ENCODE peak calls at places on chromosomes 3 and 15, in six cellular contexts. U, P, V, K, Q and Z are unnamed samples.
A peak's percentile ranks its signal among the peaks of the same experiment; 100 is the strongest.

GRCh38 chr3:108182339-108182738 is 39.9 kb downstream of the IFT57 start:
- DNase-seq in Q (no peak), U (no peak), P (no peak), V (no peak), K (no peak), Z (no peak)

GRCh38 chr3:11306815-11307589 is 34.8 kb downstream of the ATG7 start:
- DNase-seq in V (no peak), Q (peak; percentile 42), K (no peak), U (no peak), P (no peak), Z (no peak)

GRCh38 chr3:87350367-87351199 is 74.2 kb upstream of the POU1F1 start:
- DNase-seq in K (no peak), V (no peak), U (peak; percentile 9), P (peak; percentile 15), Q (peak; percentile 51), Z (no peak)

GRCh38 chr15:89576417-89576773 is 1.1 kb downstream of the TICRR start:
- DNase-seq in P (no peak), K (no peak), Q (no peak), U (no peak), V (no peak), Z (no peak)

GRCh38 chr15:58330836-58331561 is 100.8 kb upstream of the LIPC start:
- DNase-seq in Q (no peak), V (no peak), P (no peak), K (no peak), U (no peak), Z (no peak)

GRCh38 chr15:73538563-73539211 is 94.5 kb downstream of the NPTN start:
- DNase-seq in V (no peak), P (no peak), Q (no peak), K (no peak), U (no peak), Z (no peak)

GRCh38 chr3:128385080-128385832 is 81.4 kb downstream of the DNAJB8 start:
- DNase-seq in P (peak; percentile 11), Q (no peak), V (peak; percentile 77), U (no peak), K (peak; percentile 58), Z (peak; percentile 36)

GRCh38 chr3:123301331-123302184 is 99.8 kb downstream of the SEC22A start:
- DNase-seq in V (peak; percentile 56), P (no peak), K (no peak), U (no peak), Q (no peak), Z (no peak)

GRCh38 chr3:160616721-160617120 is 51.4 kb upstream of the KPNA4 start:
- DNase-seq in P (peak; percentile 23), K (no peak), Q (no peak), U (no peak), V (no peak), Z (no peak)

GRCh38 chr3:196039359-196039758 is 42.5 kb downstream of the TFRC start:
- DNase-seq in K (no peak), V (no peak), Q (no peak), P (no peak), U (no peak), Z (no peak)

GRCh38 chr3:63413523-63413922 is 135.4 kb downstream of the SYNPR start:
- DNase-seq in Q (no peak), U (no peak), P (no peak), K (no peak), V (no peak), Z (no peak)

GRCh38 chr15:51090753-51091152 is 4.0 kb downstream of the TNFAIP8L3 start:
- DNase-seq in Q (no peak), P (no peak), U (no peak), K (no peak), V (no peak), Z (no peak)

GRCh38 chr15:59333401-59334062 is 39.1 kb downstream of the MYO1E start:
- DNase-seq in Q (no peak), P (no peak), V (no peak), K (no peak), U (no peak), Z (no peak)

GRCh38 chr3:72163809-72164634 is 379.1 kb upstream of the PROK2 start:
- DNase-seq in P (no peak), Q (peak; percentile 96), U (no peak), K (no peak), V (no peak), Z (no peak)

GRCh38 chr15:44584162-44584749 is 47.3 kb downstream of the EIF3J start:
- DNase-seq in P (no peak), K (no peak), Q (peak; percentile 62), U (peak; percentile 41), V (peak; percentile 70), Z (no peak)

GRCh38 chr15:63323798-63324651 is 46.6 kb downstream of the APH1B start:
- DNase-seq in Q (no peak), V (no peak), U (no peak), P (no peak), K (no peak), Z (no peak)

GRCh38 chr3:59809750-59810444 is 760.1 kb upstream of the CFAP20DC start:
- DNase-seq in U (no peak), P (peak; percentile 55), K (no peak), V (no peak), Q (peak; percentile 13), Z (peak; percentile 12)

DNA sequence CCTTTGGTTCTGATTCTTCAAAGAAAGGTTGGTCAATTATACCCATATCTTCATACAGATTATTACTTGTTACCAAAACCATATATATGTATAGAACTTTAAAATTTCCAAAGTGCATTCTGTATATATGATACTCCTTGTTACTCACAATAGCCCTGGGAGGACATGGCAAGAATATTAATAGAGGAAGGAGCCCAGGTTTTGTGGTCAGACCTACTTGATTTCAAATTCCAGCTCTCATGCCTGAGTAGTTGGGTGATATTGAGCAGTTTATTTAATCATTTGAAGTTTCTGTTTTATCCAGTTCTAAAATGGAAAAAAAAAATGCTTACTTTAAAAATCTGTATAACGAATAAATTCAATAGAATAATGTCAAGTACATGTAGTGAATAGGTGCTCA is 2.5 kb downstream of the IL1RAP start:
- DNase-seq in Q (no peak), P (peak; percentile 16), U (no peak), K (no peak), V (no peak), Z (no peak)
- TF ChIP-seq CTCF in Q (no peak), P (no peak), U (no peak), K (no peak), V (no peak), Z (no peak)

DNA sequence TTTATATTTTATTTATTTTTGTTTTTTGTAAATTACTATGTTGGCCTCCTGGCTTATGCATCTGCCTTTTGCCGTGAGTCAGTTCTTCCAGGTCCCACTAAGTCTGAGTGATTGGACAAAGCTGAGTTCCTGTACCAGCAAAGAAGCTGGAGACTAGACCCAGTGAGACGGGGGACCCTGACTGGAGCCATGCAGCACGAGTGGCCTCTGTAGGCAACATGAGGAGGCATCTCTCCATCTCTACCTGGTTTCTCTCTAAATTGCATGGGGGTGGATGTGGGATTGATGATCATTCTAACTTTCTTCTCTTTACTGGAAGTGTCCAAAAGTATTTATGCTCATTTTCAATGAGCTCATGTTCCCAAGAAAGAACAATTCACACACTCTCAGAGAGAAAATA is 155.3 kb upstream of the MRPL3 start:
- DNase-seq in P (no peak), U (no peak), Q (no peak), K (no peak), V (no peak), Z (no peak)
- TF ChIP-seq CTCF in P (no peak), U (no peak), Q (no peak), K (no peak), V (no peak), Z (no peak)

GRCh38 chr3:191051037-191051436 is 148.0 kb upstream of the OSTN start:
- DNase-seq in P (peak; percentile 19), Q (peak; percentile 21), K (no peak), V (no peak), U (no peak), Z (no peak)
- TF ChIP-seq CTCF in P (peak; percentile 33), Q (peak; percentile 32), K (peak; percentile 48), V (peak; percentile 45), U (peak; percentile 79), Z (peak; percentile 28)

DNA sequence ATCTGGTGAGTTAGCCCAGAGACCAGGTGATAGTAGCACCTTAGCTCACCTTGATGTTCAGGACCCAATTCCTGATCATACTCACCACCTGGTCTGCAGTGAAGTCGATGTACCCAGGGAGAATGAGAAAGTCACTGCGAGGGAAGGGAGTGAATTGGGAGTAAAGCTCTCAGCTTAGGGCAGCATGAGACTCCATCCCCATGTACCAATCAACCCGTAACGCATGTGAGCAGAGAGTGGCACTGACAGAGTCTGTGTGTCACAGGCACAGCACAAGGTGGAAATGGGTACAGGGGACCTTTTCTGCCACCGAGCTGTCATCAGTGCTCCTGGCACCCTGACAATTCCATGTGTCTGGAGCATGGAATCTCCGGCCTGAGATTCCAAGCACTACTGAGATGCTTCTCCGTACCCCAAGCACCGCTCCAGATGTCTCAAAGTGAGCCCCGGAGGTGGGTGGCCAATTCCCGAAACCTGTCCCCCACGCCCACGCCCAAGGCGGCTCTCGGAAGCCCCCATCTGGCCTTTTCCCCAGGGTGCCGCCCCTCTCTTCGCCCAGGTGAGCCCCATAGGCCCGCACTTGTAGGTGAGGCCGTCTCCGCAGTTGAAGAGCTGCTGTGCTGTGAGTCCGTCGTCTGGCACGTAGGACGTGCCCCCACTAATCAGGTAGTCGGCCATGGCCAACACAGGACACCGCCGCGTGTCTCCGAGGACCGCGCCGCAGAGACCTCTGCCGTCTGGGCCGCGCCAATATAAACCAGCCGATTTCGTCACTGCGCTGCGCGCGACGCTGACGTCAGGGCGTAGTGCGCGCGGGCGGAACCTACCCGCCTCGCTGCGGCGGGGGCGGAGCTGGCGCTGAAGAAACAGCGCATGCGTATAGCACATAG is at the start of gene IMPDH2:
- DNase-seq in U (peak; percentile 93), K (peak; percentile 87), V (peak; percentile 97), P (peak; percentile 76), Q (peak; percentile 97), Z (peak; percentile 81)
- TF ChIP-seq CTCF in U (no peak), K (no peak), V (no peak), P (peak; percentile 8), Q (no peak), Z (peak; percentile 6)

GRCh38 chr3:39779511-39780230 is 29.7 kb upstream of the MYRIP start:
- DNase-seq in V (peak; percentile 59), Q (no peak), K (no peak), P (no peak), U (no peak), Z (no peak)
- TF ChIP-seq CTCF in V (no peak), Q (no peak), K (no peak), P (no peak), U (no peak), Z (no peak)

GRCh38 chr3:86245360-86245759 is 745.6 kb downstream of the VGLL3 start:
- DNase-seq in V (no peak), U (peak; percentile 4), P (no peak), Q (no peak), K (no peak), Z (no peak)
- TF ChIP-seq CTCF in V (no peak), U (peak; percentile 33), P (peak; percentile 39), Q (no peak), K (no peak), Z (no peak)

DNA sequence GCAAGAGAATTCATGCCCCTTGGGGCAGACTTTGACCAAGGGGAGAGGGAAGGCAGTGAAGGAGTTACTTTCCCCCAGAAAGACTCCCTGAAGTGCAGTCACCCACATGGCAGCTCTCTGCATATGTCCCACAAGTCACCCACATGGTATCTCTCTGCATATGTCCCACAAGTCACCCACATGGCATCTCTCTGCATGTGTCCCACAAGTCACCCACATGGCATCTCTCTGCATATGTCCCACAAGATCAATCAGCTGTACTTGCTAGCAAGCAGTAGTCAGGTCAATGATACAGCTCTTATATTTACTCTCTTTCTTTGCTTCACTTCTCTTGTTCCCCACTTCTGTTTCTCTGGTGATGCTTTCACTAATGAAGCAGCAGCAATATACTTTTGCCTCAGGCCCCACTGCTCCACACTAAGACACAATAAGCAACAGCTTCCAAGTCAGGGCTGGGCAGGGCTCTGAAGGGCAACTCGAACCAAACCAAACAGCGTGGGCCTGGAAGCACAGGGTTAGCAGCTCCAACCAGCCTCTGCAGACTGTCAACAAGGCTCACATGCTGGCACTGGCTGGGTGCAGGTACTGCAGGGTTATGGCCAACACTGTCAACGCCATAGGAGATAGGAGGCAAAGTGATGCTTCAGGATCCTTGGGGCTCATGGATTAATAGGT is 46.7 kb downstream of the THBS1 start:
- DNase-seq in V (no peak), P (no peak), Q (no peak), K (no peak), U (no peak), Z (no peak)
- TF ChIP-seq CTCF in V (no peak), P (no peak), Q (no peak), K (no peak), U (no peak), Z (no peak)